ENCODE peak calls at places on chromosomes 2 and 18, in six cellular contexts. J, P, A, B, X and Z are unnamed samples.

GRCh38 chr2:34652636-34653035 is 1053.5 kb upstream of the FAM98A start:
- DNase-seq in P (no peak), A (peak; percentile 3), X (no peak), B (peak; percentile 60), J (no peak), Z (no peak)

GRCh38 chr18:6683112-6683876 is 46.2 kb upstream of the ARHGAP28 start:
- DNase-seq in A (no peak), P (no peak), J (no peak), B (peak; percentile 30), X (no peak), Z (no peak)

GRCh38 chr2:123495241-123495640 is 529.8 kb upstream of the CNTNAP5 start:
- DNase-seq in P (no peak), X (no peak), A (no peak), J (no peak), B (no peak), Z (no peak)

GRCh38 chr2:38223256-38223655 is 147.3 kb upstream of the CYP1B1 start:
- DNase-seq in B (no peak), X (no peak), P (no peak), A (no peak), J (no peak), Z (no peak)

GRCh38 chr2:199979841-199980628 is 24.7 kb downstream of the MAIP1 start:
- DNase-seq in P (peak; percentile 69), X (peak; percentile 75), B (peak; percentile 92), J (peak; percentile 97), A (peak; percentile 87), Z (peak; percentile 26)

GRCh38 chr18:10748641-10749040 is 222.8 kb downstream of the NAPG start:
- DNase-seq in J (no peak), A (no peak), P (no peak), X (no peak), B (no peak), Z (no peak)

GRCh38 chr2:129465045-129465444 is 514.4 kb upstream of the RAB6C start:
- DNase-seq in A (no peak), P (no peak), J (no peak), B (no peak), X (no peak), Z (no peak)

GRCh38 chr18:11925800-11926481 is 17.8 kb upstream of the MPPE1 start:
- DNase-seq in B (no peak), A (peak; percentile 83), X (no peak), J (no peak), P (no peak), Z (no peak)

GRCh38 chr2:223944166-223944703 is 900 bp downstream of the WDFY1 start:
- DNase-seq in J (peak; percentile 26), B (peak; percentile 60), X (no peak), A (peak; percentile 32), P (no peak), Z (no peak)

GRCh38 chr18:8999872-9000271 is 102.6 kb upstream of the NDUFV2 start:
- DNase-seq in J (no peak), A (no peak), X (no peak), B (no peak), P (no peak), Z (no peak)

GRCh38 chr2:216006164-216006663 is 7.1 kb downstream of the MREG start:
- DNase-seq in X (no peak), J (no peak), A (peak; percentile 48), P (no peak), B (no peak), Z (peak; percentile 41)

DNA sequence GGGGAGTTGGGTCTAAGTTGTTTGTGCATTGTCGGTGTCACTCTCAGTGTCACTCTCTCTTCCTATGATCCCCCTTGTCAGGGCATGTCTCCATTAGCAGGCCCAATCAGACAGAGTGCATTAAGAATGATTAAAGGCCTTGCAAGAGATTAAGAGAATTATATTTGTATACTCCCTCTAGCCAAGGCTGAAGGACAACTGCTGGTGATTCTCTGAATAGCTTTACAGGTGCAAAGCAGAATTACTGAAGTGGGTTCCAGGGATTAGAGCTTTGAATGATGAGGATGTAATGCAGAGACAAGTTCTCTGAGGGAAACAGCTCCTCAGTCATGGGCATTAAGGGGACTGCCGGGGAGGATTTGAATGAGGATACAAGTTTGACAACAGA is 104.8 kb upstream of the LGALSL start:
- DNase-seq in J (no peak), A (no peak), X (no peak), P (no peak), B (no peak), Z (no peak)
- TF ChIP-seq CTCF in J (no peak), A (no peak), X (no peak), P (no peak), B (no peak), Z (no peak)

GRCh38 chr2:25699206-25699605 is 25.8 kb upstream of the DTNB start:
- DNase-seq in B (no peak), A (no peak), X (no peak), P (no peak), J (no peak), Z (no peak)

GRCh38 chr2:25698752-25699151 is 25.4 kb upstream of the DTNB start:
- DNase-seq in P (no peak), A (no peak), J (no peak), B (peak; percentile 24), X (no peak), Z (no peak)

GRCh38 chr2:25701801-25702200 is 28.4 kb upstream of the DTNB start:
- DNase-seq in B (no peak), P (no peak), X (no peak), J (no peak), A (no peak), Z (no peak)

GRCh38 chr2:25697559-25698341 is 24.4 kb upstream of the DTNB start:
- DNase-seq in X (no peak), P (no peak), J (no peak), B (no peak), A (no peak), Z (no peak)

GRCh38 chr2:25700221-25700660 is 26.9 kb upstream of the DTNB start:
- DNase-seq in P (no peak), X (peak; percentile 54), A (peak; percentile 84), B (peak; percentile 70), J (peak; percentile 17), Z (no peak)
- H3K4me3 ChIP-seq in P (no peak overlapping the region), X (no peak overlapping the region), A (no peak overlapping the region), B (no peak overlapping the region), J (no peak overlapping the region), Z (no peak overlapping the region)

DNA sequence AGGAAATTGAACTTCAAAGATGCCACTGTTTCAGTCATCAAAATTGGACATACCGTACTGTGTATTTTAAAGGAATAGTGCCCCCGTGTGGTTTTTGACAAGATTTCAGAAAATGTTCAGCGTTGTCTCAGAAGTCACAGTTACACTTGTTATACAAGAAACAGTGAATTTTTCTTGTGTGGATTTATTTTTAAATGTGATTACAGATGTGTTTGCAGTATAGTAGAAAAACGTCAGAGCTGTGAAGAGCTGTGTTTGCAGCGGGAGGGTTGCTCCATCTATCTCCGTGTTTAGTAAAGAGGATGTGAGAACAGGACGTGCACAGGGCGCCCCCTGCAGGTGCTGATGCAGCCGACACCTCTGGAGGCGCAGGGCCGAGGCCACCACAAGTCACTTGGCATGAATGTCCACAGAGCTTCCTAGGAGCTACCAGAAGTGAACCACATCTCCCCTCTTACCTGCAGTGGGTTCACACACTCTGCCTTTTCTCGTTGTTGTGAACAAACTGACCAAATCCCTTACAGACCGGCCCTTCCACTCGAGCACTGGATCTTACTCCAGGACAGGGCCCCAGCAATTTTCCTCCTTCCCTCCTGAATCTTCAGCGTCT is 73.1 kb downstream of the CACNB4 start:
- DNase-seq in P (peak; percentile 58), B (peak; percentile 89), J (peak; percentile 87), X (peak; percentile 40), A (peak; percentile 70), Z (peak; percentile 58)
- TF ChIP-seq CTCF in P (peak; percentile 99), B (peak; percentile 99), J (peak; percentile 93), X (peak; percentile 100), A (peak; percentile 99), Z (peak; percentile 93)

GRCh38 chr2:175004730-175004979 is 526 bp downstream of the CHN1 start:
- DNase-seq in B (no peak), A (no peak), J (no peak), X (no peak), P (no peak), Z (no peak)

GRCh38 chr2:175002547-175003274 is 2.5 kb downstream of the CHN1 start:
- DNase-seq in X (no peak), A (no peak), J (no peak), B (no peak), P (no peak), Z (no peak)

GRCh38 chr2:175001546-175001945 is 3.6 kb downstream of the CHN1 start:
- DNase-seq in X (no peak), B (no peak), P (no peak), J (no peak), A (no peak), Z (no peak)

GRCh38 chr2:175004980-175005832 is at the start of gene CHN1:
- DNase-seq in A (peak; percentile 78), B (peak; percentile 88), X (peak; percentile 71), J (peak; percentile 32), P (peak; percentile 39), Z (no peak)

GRCh38 chr2:175003875-175004729 is 1.1 kb downstream of the CHN1 start:
- DNase-seq in A (peak; percentile 11), J (no peak), P (no peak), X (no peak), B (no peak), Z (no peak)
- H3K4me3 ChIP-seq in A (peak overlapping the region; percentile 71), J (peak overlapping the region; percentile 87), P (no peak overlapping the region), X (peak overlapping the region; percentile 68), B (peak overlapping the region; percentile 65), Z (no peak overlapping the region)